ENCODE peak calls at places on chromosome X, in five cellular contexts. Q is left colon; N is stimulated activated CD4-positive, alpha-beta T cell treated with anti-CD3 and anti-CD28 coated beads, TNF-alpha, amount 100 ng/mL, for 1 hour; R is midbrain; M is neural progenitor cell. J is an unnamed sample.

GRCh38 chrX:24876782-24877315 is 138.9 kb downstream of the ARX start:
- DNase-seq in Q (no peak), N (no peak), R (no peak), M (peak; percentile 66), J (no peak)

GRCh38 chrX:102720237-102721168 is at the start of gene GPRASP3:
- DNase-seq in Q (peak; percentile 80), N (peak; percentile 33), R (peak; percentile 78), M (peak; percentile 36), J (peak; percentile 30)

GRCh38 chrX:20530319-20530979 is 263.7 kb upstream of the RPS6KA3 start:
- DNase-seq in Q (peak; percentile 55), N (peak; percentile 24), R (peak; percentile 78), M (peak; percentile 55), J (peak; percentile 61)

GRCh38 chrX:21193196-21193595 is 181.0 kb upstream of the CNKSR2 start:
- DNase-seq in Q (no peak), N (no peak), R (no peak), M (no peak), J (no peak)

GRCh38 chrX:3230496-3230895 is 116.0 kb downstream of the MXRA5 start:
- DNase-seq in Q (no peak), N (no peak), R (no peak), M (no peak), J (no peak)

GRCh38 chrX:133985164-133986007 is at the start of gene GPC3:
- DNase-seq in Q (peak; percentile 40), N (no peak), R (no peak), M (peak; percentile 87), J (peak; percentile 42)

GRCh38 chrX:65601530-65602281 is 65.7 kb upstream of the MSN start:
- DNase-seq in Q (peak; percentile 65), N (no peak), R (peak; percentile 11), M (no peak), J (peak; percentile 74)

GRCh38 chrX:41970419-41970818 is 47.1 kb upstream of the CASK start:
- DNase-seq in Q (no peak), N (no peak), R (no peak), M (no peak), J (no peak)

GRCh38 chrX:43456056-43456455 is 200.0 kb upstream of the MAOA start:
- DNase-seq in Q (no peak), N (no peak), R (no peak), M (no peak), J (no peak)

GRCh38 chrX:68292471-68292870 is 140.8 kb downstream of the OPHN1 start:
- DNase-seq in Q (no peak), N (no peak), R (no peak), M (no peak), J (no peak)